ENCODE peak calls at places on chromosomes 4 and X, in four cellular contexts. One of them, this sample, is unnamed.

GRCh38 chr4:127120706-127121105 is 512.1 kb upstream of the INTU start:
- DNase-seq in fibroblast of pulmonary artery: no peak
- DNase-seq in cardiac fibroblast: no peak
- DNase-seq in H1: no peak
- DNase-seq in this sample: no peak

GRCh38 chrX:23742693-23743622 is at the start of gene ACOT9:
- DNase-seq in fibroblast of pulmonary artery: peak
- DNase-seq in H1: peak
- DNase-seq in cardiac fibroblast: peak
- DNase-seq in this sample: peak

GRCh38 chr4:156084312-156084811 is 130.7 kb upstream of the CTSO start:
- DNase-seq in cardiac fibroblast: no peak
- DNase-seq in fibroblast of pulmonary artery: no peak
- DNase-seq in H1: no peak
- DNase-seq in this sample: no peak

GRCh38 chrX:31832263-31832662 is 760.4 kb upstream of the FTHL17 start:
- DNase-seq in cardiac fibroblast: peak
- DNase-seq in fibroblast of pulmonary artery: no peak
- DNase-seq in H1: no peak
- DNase-seq in this sample: no peak

GRCh38 chr4:152316969-152317368 is 218.9 kb downstream of the FBXW7 start:
- DNase-seq in H1: no peak
- DNase-seq in fibroblast of pulmonary artery: peak
- DNase-seq in cardiac fibroblast: peak
- DNase-seq in this sample: peak

GRCh38 chr4:119832731-119833233 is 204.2 kb upstream of the PDE5A start:
- DNase-seq in cardiac fibroblast: no peak
- DNase-seq in H1: no peak
- DNase-seq in fibroblast of pulmonary artery: no peak
- DNase-seq in this sample: no peak

GRCh38 chr4:89397464-89397863 is 89.9 kb upstream of the GPRIN3 start:
- DNase-seq in fibroblast of pulmonary artery: no peak
- DNase-seq in H1: no peak
- DNase-seq in cardiac fibroblast: no peak
- DNase-seq in this sample: no peak

GRCh38 chrX:1077140-1077539 is 135.3 kb downstream of the CRLF2 start:
- DNase-seq in fibroblast of pulmonary artery: no peak
- DNase-seq in H1: no peak
- DNase-seq in cardiac fibroblast: no peak
- DNase-seq in this sample: no peak

GRCh38 chr4:182216005-182216404 is 27.2 kb upstream of the TENM3 start:
- DNase-seq in fibroblast of pulmonary artery: no peak
- DNase-seq in cardiac fibroblast: no peak
- DNase-seq in H1: no peak
- DNase-seq in this sample: no peak

GRCh38 chr4:163649557-163650091 is 155.1 kb downstream of the TMA16 start:
- DNase-seq in H1: no peak
- DNase-seq in cardiac fibroblast: no peak
- DNase-seq in fibroblast of pulmonary artery: no peak
- DNase-seq in this sample: no peak

GRCh38 chr4:111798840-111799239 is 346.4 kb upstream of the FAM241A start:
- DNase-seq in cardiac fibroblast: no peak
- DNase-seq in fibroblast of pulmonary artery: no peak
- DNase-seq in H1: no peak
- DNase-seq in this sample: no peak

GRCh38 chr4:183335369-183335940 is 13.2 kb upstream of the CLDN24 start:
- DNase-seq in H1: no peak
- DNase-seq in fibroblast of pulmonary artery: peak
- DNase-seq in cardiac fibroblast: peak
- DNase-seq in this sample: peak

DNA sequence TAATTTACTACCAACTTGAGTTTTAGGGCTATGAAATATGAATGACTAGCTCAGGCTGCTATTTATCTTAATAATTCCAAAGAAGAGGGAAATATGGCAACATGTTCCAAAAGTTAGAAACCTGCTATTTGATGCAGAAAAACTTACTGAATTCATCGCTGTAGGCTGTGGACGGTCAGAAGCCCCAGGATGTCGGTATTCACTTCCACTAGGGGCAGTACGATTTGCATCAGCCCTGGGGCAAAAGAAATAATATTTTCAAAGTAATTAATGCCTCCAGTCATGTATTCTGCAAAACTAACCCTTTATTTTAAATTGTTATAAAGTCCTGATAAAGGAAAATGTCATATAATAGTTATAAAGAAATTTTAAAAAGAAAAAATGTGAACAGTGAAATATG is 4.5 kb downstream of the PLRG1 start:
- DNase-seq in fibroblast of pulmonary artery: no peak
- DNase-seq in H1: no peak
- DNase-seq in cardiac fibroblast: no peak
- DNase-seq in this sample: no peak
- TF ChIP-seq CTCF in fibroblast of pulmonary artery: peak
- TF ChIP-seq CTCF in H1: peak
- TF ChIP-seq CTCF in cardiac fibroblast: no peak
- TF ChIP-seq CTCF in this sample: no peak

DNA sequence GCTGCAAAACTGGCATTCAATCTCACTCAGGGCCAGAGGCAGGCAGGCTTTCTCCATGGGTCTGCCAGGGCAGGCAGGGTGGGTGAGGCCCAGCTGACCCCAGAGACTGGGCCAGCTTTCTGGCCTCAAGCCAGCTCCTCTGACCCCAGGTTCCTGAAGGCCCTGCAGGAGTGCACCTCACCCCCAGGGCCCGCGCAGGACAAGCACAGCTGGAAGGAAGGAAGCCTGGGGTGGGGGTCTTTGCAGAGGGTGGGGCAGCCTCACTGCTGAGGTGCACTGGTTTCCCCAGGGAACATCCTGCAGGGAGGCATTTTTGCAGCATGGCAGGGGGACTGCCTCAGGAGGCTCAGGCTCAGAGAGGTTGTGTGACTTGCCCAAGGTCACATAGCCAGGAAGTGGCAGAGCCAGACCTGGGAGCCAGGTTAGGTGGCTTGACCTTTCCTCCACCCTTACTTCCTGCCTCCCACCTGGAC is 31.5 kb upstream of the AFAP1 start:
- DNase-seq in H1: no peak
- DNase-seq in cardiac fibroblast: no peak
- DNase-seq in fibroblast of pulmonary artery: no peak
- DNase-seq in this sample: no peak
- H3K4me3 ChIP-seq in H1: no peak
- H3K4me3 ChIP-seq in cardiac fibroblast: no peak
- H3K4me3 ChIP-seq in fibroblast of pulmonary artery: peak
- H3K4me3 ChIP-seq in this sample: no peak

GRCh38 chr4:178632415-178632814 is 1190.2 kb upstream of the AGA start:
- DNase-seq in fibroblast of pulmonary artery: no peak
- DNase-seq in cardiac fibroblast: no peak
- DNase-seq in H1: no peak
- DNase-seq in this sample: no peak

GRCh38 chr4:178633263-178633662 is 1191.0 kb upstream of the AGA start:
- DNase-seq in fibroblast of pulmonary artery: no peak
- DNase-seq in H1: no peak
- DNase-seq in cardiac fibroblast: no peak
- DNase-seq in this sample: no peak
- TF ChIP-seq CTCF in fibroblast of pulmonary artery: no peak
- TF ChIP-seq CTCF in H1: no peak
- TF ChIP-seq CTCF in cardiac fibroblast: no peak
- TF ChIP-seq CTCF in this sample: no peak

GRCh38 chrX:78104447-78105176 is 564 bp downstream of the PGK1 start:
- DNase-seq in fibroblast of pulmonary artery: peak
- DNase-seq in cardiac fibroblast: peak
- DNase-seq in H1: no peak
- DNase-seq in this sample: peak

GRCh38 chrX:78102100-78102499 is 1.9 kb upstream of the PGK1 start:
- DNase-seq in H1: no peak
- DNase-seq in cardiac fibroblast: peak
- DNase-seq in fibroblast of pulmonary artery: no peak
- DNase-seq in this sample: peak

GRCh38 chrX:78103656-78104446 is at the start of gene PGK1:
- DNase-seq in H1: peak
- DNase-seq in cardiac fibroblast: peak
- DNase-seq in fibroblast of pulmonary artery: peak
- DNase-seq in this sample: peak

GRCh38 chrX:78105944-78106650 is 2.0 kb downstream of the PGK1 start:
- DNase-seq in fibroblast of pulmonary artery: no peak
- DNase-seq in H1: no peak
- DNase-seq in cardiac fibroblast: no peak
- DNase-seq in this sample: no peak

DNA sequence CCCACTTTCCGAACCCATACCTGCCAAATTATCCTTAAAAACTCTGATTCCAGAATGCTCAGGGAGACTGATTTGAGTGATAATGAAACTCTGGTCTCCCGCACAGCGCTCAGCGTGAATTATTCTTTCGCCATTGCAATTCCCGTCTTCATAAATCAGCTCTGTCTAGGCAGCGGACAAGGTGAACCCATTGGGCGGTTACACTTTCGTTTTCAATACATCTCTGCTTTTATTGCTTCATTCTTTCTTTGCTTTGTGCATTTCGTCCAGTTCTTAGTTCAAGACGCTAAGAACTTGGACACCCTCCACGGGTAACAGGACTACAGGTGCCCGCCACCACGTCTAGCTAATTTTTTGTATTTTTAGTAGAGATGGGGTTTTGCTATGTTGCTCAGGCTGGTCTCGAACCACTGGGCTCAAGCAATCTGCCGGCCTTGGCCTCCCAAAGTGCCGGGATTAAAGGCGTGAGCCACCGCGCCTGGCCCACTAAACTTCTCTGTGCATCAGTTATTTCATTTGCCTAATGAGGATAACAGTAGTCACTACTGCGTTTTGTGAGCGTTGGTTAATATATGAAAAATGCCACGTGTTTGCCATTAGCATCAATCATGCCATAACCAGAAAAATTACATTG is 930 bp upstream of the PGK1 start:
- DNase-seq in H1: no peak
- DNase-seq in fibroblast of pulmonary artery: no peak
- DNase-seq in cardiac fibroblast: no peak
- DNase-seq in this sample: no peak
- H3K4me3 ChIP-seq in H1: peak
- H3K4me3 ChIP-seq in fibroblast of pulmonary artery: peak
- H3K4me3 ChIP-seq in cardiac fibroblast: peak
- H3K4me3 ChIP-seq in this sample: peak

GRCh38 chrX:135543924-135544323 is 23.5 kb downstream of the INTS6L start:
- DNase-seq in cardiac fibroblast: no peak
- DNase-seq in fibroblast of pulmonary artery: no peak
- DNase-seq in H1: no peak
- DNase-seq in this sample: no peak
- TF ChIP-seq CTCF in cardiac fibroblast: no peak
- TF ChIP-seq CTCF in fibroblast of pulmonary artery: no peak
- TF ChIP-seq CTCF in H1: peak
- TF ChIP-seq CTCF in this sample: no peak